ENCODE peak calls at places on chromosomes 6 and 20, in ten cellular contexts. V is cerebellar cortex; C is activated naive CD8-positive, alpha-beta T cell treated with anti-CD3 and anti-CD28 coated beads, Interleukin-2, amount 10 ng/mL, durations not matched to agents 7 days and 5 days; Z is WTC11; F is CD8-positive, alpha-beta memory T cell; L is stimulated activated CD8-positive, alpha-beta memory T cell treated with anti-CD3 and anti-CD28 coated beads, Interleukin-4, amount 100 ng/mL, for 24 hours; Y is NCI-H748 treated with DMSO at 0.1 percent for 48 hours; T is stimulated activated CD4-positive, alpha-beta T cell treated with anti-CD3 and anti-CD28 coated beads, Interleukin-1b, Interleukin-23, amount 100 ng/mL, for 24 hours; R is T-cell; W is astrocyte of the spinal cord. E is an unnamed sample.

GRCh38 chr6:4250645-4251044 is 115.3 kb upstream of the ECI2 start:
- DNase-seq in V (no peak), C (no peak), Z (no peak), F (no peak), L (no peak), Y (no peak), T (no peak), R (no peak), W (no peak), E (no peak)

GRCh38 chr6:161088676-161089328 is 97.2 kb downstream of the MAP3K4 start:
- DNase-seq in V (no peak), C (no peak), Z (no peak), F (no peak), L (no peak), Y (no peak), T (no peak), R (no peak), W (peak), E (no peak)

GRCh38 chr20:43191946-43192847 is 2.5 kb upstream of the PTPRT start:
- DNase-seq in V (peak), C (no peak), Z (peak), F (no peak), L (no peak), Y (peak), T (no peak), R (no peak), W (no peak), E (no peak)

GRCh38 chr20:39879296-39879695 is 809.7 kb downstream of the MAFB start:
- DNase-seq in V (no peak), C (no peak), Z (no peak), F (no peak), L (no peak), Y (no peak), T (no peak), R (no peak), W (no peak), E (no peak)

GRCh38 chr6:20998748-20999448 is 464.6 kb downstream of the CDKAL1 start:
- DNase-seq in V (no peak), C (no peak), Z (no peak), F (no peak), L (no peak), Y (no peak), T (no peak), R (no peak), W (no peak), E (no peak)

GRCh38 chr6:10384333-10384718 is 30.5 kb downstream of the TFAP2A start:
- DNase-seq in V (no peak), C (no peak), Z (no peak), F (no peak), L (no peak), Y (no peak), T (no peak), R (no peak), W (no peak), E (no peak)

GRCh38 chr6:123838612-123839279 is 35.1 kb downstream of the NKAIN2 start:
- DNase-seq in V (no peak), C (no peak), Z (no peak), F (no peak), L (no peak), Y (peak), T (no peak), R (no peak), W (no peak), E (no peak)

GRCh38 chr20:64131406-64131805 is 24.0 kb upstream of the NPBWR2 start:
- DNase-seq in V (peak), C (no peak), Z (no peak), F (no peak), L (no peak), Y (peak), T (no peak), R (no peak), W (no peak), E (no peak)

GRCh38 chr20:48538058-48538825 is 289.6 kb downstream of the PREX1 start:
- DNase-seq in V (no peak), C (no peak), Z (no peak), F (no peak), L (no peak), Y (no peak), T (no peak), R (no peak), W (peak), E (no peak)

GRCh38 chr6:154086510-154086909 is 47.5 kb downstream of the OPRM1 start:
- DNase-seq in V (no peak), C (no peak), Z (no peak), F (no peak), L (no peak), Y (no peak), T (no peak), R (no peak), W (no peak), E (no peak)

GRCh38 chr20:61683721-61684120 is 382.0 kb downstream of the TAF4 start:
- DNase-seq in V (no peak), C (no peak), Z (no peak), F (no peak), L (no peak), Y (peak), T (no peak), R (no peak), W (no peak), E (no peak)

GRCh38 chr6:69007781-69008180 is 372.7 kb downstream of the ADGRB3 start:
- DNase-seq in V (no peak), C (no peak), Z (no peak), F (no peak), L (no peak), Y (peak), T (no peak), R (no peak), W (no peak), E (no peak)

GRCh38 chr6:167306401-167306998 is 15.4 kb downstream of the UNC93A start:
- DNase-seq in V (no peak), C (no peak), Z (no peak), F (no peak), L (no peak), Y (no peak), T (no peak), R (no peak), W (peak), E (no peak)

GRCh38 chr20:37567671-37568588 is 40.3 kb upstream of the BLCAP start:
- DNase-seq in V (no peak), C (no peak), Z (peak), F (no peak), L (no peak), Y (peak), T (no peak), R (no peak), W (peak), E (no peak)

GRCh38 chr6:16776394-16777017 is 15.2 kb upstream of the ATXN1 start:
- DNase-seq in V (no peak), C (no peak), Z (no peak), F (no peak), L (no peak), Y (no peak), T (no peak), R (no peak), W (no peak), E (no peak)

GRCh38 chr6:169085466-169085865 is 168.2 kb downstream of the THBS2 start:
- DNase-seq in V (no peak), C (no peak), Z (no peak), F (no peak), L (no peak), Y (no peak), T (no peak), R (no peak), W (no peak), E (no peak)

GRCh38 chr20:53706008-53706481 is 112.4 kb upstream of the ZNF217 start:
- DNase-seq in V (no peak), C (no peak), Z (no peak), F (no peak), L (no peak), Y (no peak), T (no peak), R (no peak), W (peak), E (no peak)

GRCh38 chr6:131946404-131946991 is 4.7 kb downstream of the CCN2 start:
- DNase-seq in V (peak), C (no peak), Z (no peak), F (no peak), L (no peak), Y (no peak), T (no peak), R (no peak), W (peak), E (no peak)

GRCh38 chr6:45415315-45415714 is 37.6 kb upstream of the SUPT3H start:
- DNase-seq in V (no peak), C (no peak), Z (peak), F (no peak), L (no peak), Y (no peak), T (no peak), R (no peak), W (no peak), E (no peak)

GRCh38 chr6:119241124-119241491 is 108.5 kb downstream of the MAN1A1 start:
- DNase-seq in V (no peak), C (no peak), Z (no peak), F (no peak), L (no peak), Y (peak), T (no peak), R (no peak), W (peak), E (no peak)

GRCh38 chr6:145829102-145829501 is 14.5 kb upstream of the FBXO30 start:
- DNase-seq in V (no peak), C (no peak), Z (peak), F (no peak), L (no peak), Y (no peak), T (no peak), R (no peak), W (no peak), E (no peak)

GRCh38 chr6:41191569-41191968 is 9.4 kb downstream of the TREML2 start:
- DNase-seq in V (peak), C (no peak), Z (peak), F (no peak), L (peak), Y (no peak), T (no peak), R (no peak), W (no peak), E (no peak)

GRCh38 chr6:41025966-41026365 is 13.1 kb downstream of the UNC5CL start:
- DNase-seq in V (no peak), C (no peak), Z (no peak), F (no peak), L (no peak), Y (no peak), T (no peak), R (no peak), W (no peak), E (no peak)

GRCh38 chr20:4961746-4962145 is 39.6 kb downstream of the SLC23A2 start:
- DNase-seq in V (no peak), C (no peak), Z (no peak), F (peak), L (no peak), Y (no peak), T (no peak), R (no peak), W (peak), E (peak)

GRCh38 chr20:38810926-38811325 is 5.4 kb downstream of the PPP1R16B start:
- DNase-seq in V (no peak), C (no peak), Z (no peak), F (no peak), L (no peak), Y (no peak), T (no peak), R (no peak), W (no peak), E (no peak)

GRCh38 chr6:95280690-95281273 is 296.6 kb upstream of the MANEA start:
- DNase-seq in V (no peak), C (no peak), Z (no peak), F (no peak), L (no peak), Y (peak), T (no peak), R (no peak), W (peak), E (peak)

GRCh38 chr6:33552252-33552651 is 27.8 kb downstream of the BAK1 start:
- DNase-seq in V (no peak), C (no peak), Z (no peak), F (no peak), L (no peak), Y (no peak), T (no peak), R (no peak), W (no peak), E (no peak)

GRCh38 chr20:33249456-33249855 is 13.7 kb downstream of the BPIFA1 start:
- DNase-seq in V (peak), C (no peak), Z (no peak), F (no peak), L (no peak), Y (no peak), T (no peak), R (no peak), W (no peak), E (no peak)

GRCh38 chr6:106069478-106069877 is 16.7 kb upstream of the PRDM1 start:
- DNase-seq in V (peak), C (no peak), Z (no peak), F (no peak), L (no peak), Y (peak), T (no peak), R (no peak), W (peak), E (no peak)

GRCh38 chr20:8132015-8132631 is at the start of gene PLCB1:
- DNase-seq in V (peak), C (peak), Z (peak), F (peak), L (peak), Y (peak), T (peak), R (peak), W (peak), E (peak)

GRCh38 chr20:16531485-16531884 is 41.8 kb downstream of the KIF16B start:
- DNase-seq in V (no peak), C (no peak), Z (no peak), F (no peak), L (no peak), Y (no peak), T (no peak), R (no peak), W (no peak), E (no peak)

GRCh38 chr6:25519856-25520255 is 132.2 kb upstream of the SCGN start:
- DNase-seq in V (no peak), C (no peak), Z (no peak), F (no peak), L (no peak), Y (no peak), T (no peak), R (no peak), W (peak), E (no peak)

GRCh38 chr20:38302721-38303120 is 1.2 kb upstream of the BPI start:
- DNase-seq in V (no peak), C (no peak), Z (peak), F (no peak), L (no peak), Y (no peak), T (no peak), R (no peak), W (peak), E (no peak)

GRCh38 chr6:31582230-31582601 is at the start of gene LTB:
- DNase-seq in V (no peak), C (peak), Z (no peak), F (peak), L (no peak), Y (no peak), T (no peak), R (peak), W (no peak), E (peak)

GRCh38 chr20:35284992-35285805 is 627 bp upstream of the EIF6 start:
- DNase-seq in V (no peak), C (no peak), Z (no peak), F (no peak), L (no peak), Y (no peak), T (no peak), R (no peak), W (no peak), E (no peak)

E was measured in Jurkat, Clone E6-1.